ENCODE peak calls at places on chromosomes 13 and 19, in four cellular contexts. W is HFF-Myc, P is transverse colon, D is hepatocyte. Z is an unnamed sample.

GRCh38 chr19:39829702-39830275 is 4.2 kb downstream of the DYRK1B start:
- DNase-seq in W (no peak), P (no peak), D (no peak), Z (no peak)

GRCh38 chr19:45117666-45118065 is 24.7 kb downstream of the PPP1R37 start:
- DNase-seq in W (no peak), P (no peak), D (no peak), Z (no peak)

GRCh38 chr13:33514362-33514761 is 228.8 kb upstream of the STARD13 start:
- DNase-seq in W (no peak), P (no peak), D (no peak), Z (no peak)

GRCh38 chr19:45815501-45816216 is 551 bp upstream of the RSPH6A start:
- DNase-seq in W (no peak), P (no peak), D (peak), Z (no peak)

GRCh38 chr13:20998649-20999415 is 62.6 kb downstream of the LATS2 start:
- DNase-seq in W (no peak), P (no peak), D (no peak), Z (no peak)

GRCh38 chr19:23561341-23561740 is 125.7 kb downstream of the ZNF675 start:
- DNase-seq in W (no peak), P (no peak), D (no peak), Z (no peak)

GRCh38 chr13:75415720-75416119 is 66.2 kb downstream of the TBC1D4 start:
- DNase-seq in W (peak), P (no peak), D (no peak), Z (peak)

GRCh38 chr19:46218160-46218559 is 11.4 kb upstream of the IGFL1 start:
- DNase-seq in W (peak), P (no peak), D (peak), Z (no peak)

GRCh38 chr13:36549771-36550170 is 117.5 kb downstream of the CCNA1 start:
- DNase-seq in W (no peak), P (no peak), D (no peak), Z (no peak)

GRCh38 chr19:57410748-57411671 is at the start of gene ZNF17:
- DNase-seq in W (peak), P (peak), D (peak), Z (peak)

GRCh38 chr13:85586422-85586831 is 212.8 kb downstream of the SLITRK6 start:
- DNase-seq in W (peak), P (no peak), D (no peak), Z (peak)

GRCh38 chr13:79662882-79663281 is 181.9 kb downstream of the NDFIP2 start:
- DNase-seq in W (no peak), P (peak), D (no peak), Z (no peak)

GRCh38 chr13:89310943-89311342 is 1639.8 kb downstream of the SLITRK5 start:
- DNase-seq in W (no peak), P (no peak), D (no peak), Z (no peak)

GRCh38 chr13:23567792-23568480 is 2.3 kb upstream of the TNFRSF19 start:
- DNase-seq in W (no peak), P (no peak), D (no peak), Z (no peak)

GRCh38 chr19:49136771-49137171 is 17.4 kb downstream of the PPFIA3 start:
- DNase-seq in W (no peak), P (peak), D (no peak), Z (no peak)

GRCh38 chr13:36030670-36031331 is 100.4 kb downstream of the DCLK1 start:
- DNase-seq in W (no peak), P (no peak), D (peak), Z (peak)

GRCh38 chr19:18423258-18424020 is 4.2 kb downstream of the SSBP4 start:
- DNase-seq in W (no peak), P (no peak), D (no peak), Z (no peak)

GRCh38 chr19:8611890-8612806 is 1.6 kb upstream of the ADAMTS10 start:
- DNase-seq in W (no peak), P (peak), D (peak), Z (peak)

GRCh38 chr19:23539499-23539898 is 144.2 kb upstream of the ZNF91 start:
- DNase-seq in W (no peak), P (no peak), D (no peak), Z (no peak)

GRCh38 chr13:110652231-110652730 is 36.9 kb downstream of the NAXD start:
- DNase-seq in W (no peak), P (no peak), D (no peak), Z (no peak)

GRCh38 chr19:5996102-5996501 is 18.2 kb upstream of the RANBP3 start:
- DNase-seq in W (no peak), P (no peak), D (no peak), Z (no peak)

GRCh38 chr19:41695745-41696144 is 7.7 kb upstream of the CEACAM7 start:
- DNase-seq in W (no peak), P (peak), D (no peak), Z (no peak)

DNA sequence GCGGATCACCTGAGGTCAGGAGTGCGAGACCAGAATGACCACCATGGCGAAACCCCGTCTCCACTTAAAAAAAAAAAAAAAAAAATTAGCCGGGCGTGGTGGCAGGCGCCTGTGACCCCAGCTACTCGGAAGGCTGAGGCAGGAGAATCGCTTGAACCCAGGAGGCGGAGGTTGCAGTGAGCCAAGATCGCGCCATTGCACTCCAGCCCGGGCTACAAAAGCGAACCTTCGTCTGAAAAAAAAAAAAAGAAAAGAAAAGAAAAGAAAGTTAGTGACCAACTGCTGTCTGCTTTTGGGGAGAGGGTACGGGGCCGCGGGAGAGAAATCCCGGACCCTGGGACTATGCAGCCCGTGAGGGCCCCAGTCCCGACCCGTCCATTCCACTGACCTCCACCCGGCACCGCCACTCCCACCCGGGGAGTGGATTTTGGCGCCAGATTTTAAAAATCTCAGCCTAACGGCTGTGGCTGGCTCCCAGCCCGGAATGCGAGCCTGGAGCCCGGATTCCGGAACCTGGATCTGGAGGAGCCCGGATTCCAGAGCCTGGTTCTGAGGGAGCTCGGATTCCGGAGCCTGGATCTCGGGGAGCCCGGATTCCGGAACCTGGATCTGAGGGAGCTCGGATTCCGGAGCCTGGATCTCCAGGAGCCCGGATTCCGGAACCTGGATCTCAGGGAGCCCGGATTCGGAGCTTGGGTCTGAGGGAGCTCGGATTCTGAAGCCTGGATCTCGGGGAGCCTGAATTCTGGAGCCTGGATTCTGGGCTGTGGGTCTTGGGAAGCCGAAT is 6.1 kb upstream of the LMNB2 start:
- DNase-seq in W (peak), P (peak), D (peak), Z (peak)
- H3K4me3 ChIP-seq in W (peak), P (peak), D (peak), Z (peak)

DNA sequence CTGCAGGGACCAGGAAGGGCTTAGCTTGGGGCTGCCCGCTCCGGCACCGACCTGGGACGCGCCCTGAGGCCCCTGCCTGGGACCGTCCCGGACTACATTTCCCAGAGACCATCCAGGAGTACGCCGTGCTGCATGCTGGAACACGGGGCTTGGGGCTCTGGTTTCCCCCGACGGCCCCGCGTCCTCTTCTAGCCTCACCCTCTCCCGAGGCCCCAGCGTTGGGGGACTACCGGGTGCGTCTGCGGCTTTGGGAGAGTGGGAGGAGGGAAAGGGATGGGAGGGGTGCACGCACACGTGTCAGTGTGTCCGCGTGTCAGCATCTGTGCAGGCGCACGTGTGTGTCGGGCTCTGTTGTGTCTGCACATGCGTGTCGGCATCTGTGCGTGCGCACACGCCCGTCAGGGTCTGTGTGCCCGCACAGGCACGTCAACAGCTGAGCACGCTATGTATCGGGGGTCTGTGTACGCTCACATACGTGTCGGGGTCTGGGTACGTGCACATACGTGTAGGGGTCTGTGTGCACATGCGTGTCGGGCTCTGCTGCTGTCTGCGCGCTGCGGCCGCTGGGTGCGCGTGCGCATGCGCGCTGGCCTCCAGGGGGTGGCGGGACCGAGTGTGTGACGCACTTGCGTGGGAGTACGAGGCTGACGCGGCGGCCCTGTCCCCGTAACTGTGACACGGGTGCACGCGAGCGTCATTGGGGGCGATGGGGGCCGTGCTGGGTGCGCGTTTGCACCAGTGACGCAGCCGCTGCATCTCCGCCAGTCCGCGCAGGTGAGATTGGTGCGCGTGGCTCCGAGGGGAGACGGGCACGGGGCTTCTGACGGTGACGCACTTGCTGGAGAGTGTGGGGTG is at the start of gene ZNF331:
- DNase-seq in W (peak), P (peak), D (peak), Z (no peak)
- TF ChIP-seq CTCF in W (peak), P (peak), D (peak), Z (peak)

GRCh38 chr13:24664726-24665409 is 15.3 kb upstream of the ATP12A start:
- DNase-seq in W (no peak), P (no peak), D (no peak), Z (no peak)
- H3K4me3 ChIP-seq in W (no peak), P (no peak), D (no peak), Z (no peak)

GRCh38 chr19:28840891-28841290 is 372.1 kb downstream of the UQCRFS1 start:
- DNase-seq in W (no peak), P (no peak), D (no peak), Z (no peak)

GRCh38 chr19:28838909-28839308 is 374.0 kb downstream of the UQCRFS1 start:
- DNase-seq in W (no peak), P (no peak), D (no peak), Z (no peak)

GRCh38 chr19:28841531-28841930 is 371.4 kb downstream of the UQCRFS1 start:
- DNase-seq in W (no peak), P (no peak), D (no peak), Z (no peak)

GRCh38 chr19:28836366-28836765 is 376.6 kb downstream of the UQCRFS1 start:
- DNase-seq in W (no peak), P (no peak), D (no peak), Z (no peak)

GRCh38 chr19:28839455-28839854 is 373.5 kb downstream of the UQCRFS1 start:
- DNase-seq in W (no peak), P (no peak), D (no peak), Z (no peak)
- TF ChIP-seq CTCF in W (no peak), P (no peak), D (no peak), Z (no peak)

DNA sequence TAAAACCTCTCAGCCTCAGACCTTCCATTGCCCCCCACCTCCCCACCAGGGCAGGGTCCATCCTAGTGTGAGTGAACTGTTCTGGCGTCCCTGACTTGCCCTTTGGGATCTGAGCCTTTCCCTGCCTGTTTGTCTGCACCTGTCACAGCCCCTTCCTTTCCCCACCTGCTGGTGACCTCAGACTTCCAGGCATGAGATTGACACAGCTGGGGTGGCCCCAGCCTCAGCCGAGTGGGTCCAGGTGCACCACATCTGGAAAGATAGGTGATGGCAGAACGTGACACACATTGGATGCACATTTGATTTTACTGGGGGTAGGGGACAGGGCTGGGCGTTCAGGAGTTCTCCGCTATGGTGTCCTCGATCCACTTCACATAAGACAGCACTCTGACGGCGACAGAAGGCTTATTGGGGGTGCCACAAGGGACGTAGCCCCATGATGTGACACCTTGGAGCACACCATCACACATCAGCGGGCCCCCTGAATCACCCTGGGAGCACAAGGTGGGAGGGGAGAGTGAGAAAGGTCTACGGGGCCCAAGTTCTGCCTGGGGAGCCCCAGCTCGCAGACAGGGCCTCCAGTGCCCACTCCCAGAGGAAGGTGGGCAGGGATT is 4.6 kb downstream of the KLK1 start:
- DNase-seq in W (no peak), P (no peak), D (no peak), Z (no peak)
- H3K4me3 ChIP-seq in W (no peak), P (peak), D (no peak), Z (no peak)

DNA sequence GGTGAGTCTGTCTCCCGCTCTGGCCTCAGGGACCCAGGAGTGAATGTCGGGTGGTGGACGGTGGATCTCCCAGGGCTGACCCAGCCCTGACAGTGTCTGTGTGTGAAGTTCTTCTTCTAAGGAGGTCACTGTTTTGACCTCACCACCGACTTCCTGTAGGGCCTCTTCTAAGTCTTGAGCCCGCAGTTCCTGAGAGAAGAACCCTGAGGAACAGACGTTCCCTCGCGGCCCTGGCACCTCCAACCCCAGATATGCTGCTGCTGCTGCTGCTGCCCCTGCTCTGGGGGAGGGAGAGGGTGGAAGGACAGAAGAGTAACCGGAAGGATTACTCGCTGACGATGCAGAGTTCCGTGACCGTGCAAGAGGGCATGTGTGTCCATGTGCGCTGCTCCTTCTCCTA is at the start of gene SIGLEC7:
- DNase-seq in W (no peak), P (peak), D (no peak), Z (no peak)
- TF ChIP-seq CTCF in W (no peak), P (no peak), D (no peak), Z (no peak)